ENCODE peak calls at places on chromosomes 13 and 19, in eight cellular contexts. One of them, this sample, is unnamed.

GRCh38 chr13:28273919-28274318 is 135.6 kb downstream of the PAN3 start:
- DNase-seq in stimulated activated CD8-positive, alpha-beta memory T cell treated with anti-CD3 and anti-CD28 coated beads, Interleukin-7, amount 100 ng/mL, for 1 hour: no peak
- DNase-seq in foreskin fibroblast: no peak
- DNase-seq in cerebellar nuclear complex: no peak
- DNase-seq in GM10248: no peak
- DNase-seq in stimulated activated CD4-positive, alpha-beta T cell treated with anti-CD3 and anti-CD28 coated beads, Interleukin-15, amount 100 ng/mL, for 48 hours: no peak
- DNase-seq in tibial artery: no peak
- DNase-seq in SW 1271: no peak
- DNase-seq in this sample: no peak

GRCh38 chr19:54351474-54351873 is 12.5 kb upstream of the LILRA4 start:
- DNase-seq in stimulated activated CD8-positive, alpha-beta memory T cell treated with anti-CD3 and anti-CD28 coated beads, Interleukin-7, amount 100 ng/mL, for 1 hour: no peak
- DNase-seq in foreskin fibroblast: no peak
- DNase-seq in cerebellar nuclear complex: no peak
- DNase-seq in GM10248: peak; percentile 20
- DNase-seq in stimulated activated CD4-positive, alpha-beta T cell treated with anti-CD3 and anti-CD28 coated beads, Interleukin-15, amount 100 ng/mL, for 48 hours: no peak
- DNase-seq in tibial artery: no peak
- DNase-seq in SW 1271: no peak
- DNase-seq in this sample: no peak

GRCh38 chr13:23467048-23467931 is 33.8 kb upstream of the SACS start:
- DNase-seq in stimulated activated CD8-positive, alpha-beta memory T cell treated with anti-CD3 and anti-CD28 coated beads, Interleukin-7, amount 100 ng/mL, for 1 hour: no peak
- DNase-seq in foreskin fibroblast: peak; percentile 93
- DNase-seq in cerebellar nuclear complex: no peak
- DNase-seq in GM10248: no peak
- DNase-seq in stimulated activated CD4-positive, alpha-beta T cell treated with anti-CD3 and anti-CD28 coated beads, Interleukin-15, amount 100 ng/mL, for 48 hours: no peak
- DNase-seq in tibial artery: no peak
- DNase-seq in SW 1271: no peak
- DNase-seq in this sample: no peak

GRCh38 chr13:91401916-91402315 is 3.5 kb downstream of the GPC5 start:
- DNase-seq in stimulated activated CD8-positive, alpha-beta memory T cell treated with anti-CD3 and anti-CD28 coated beads, Interleukin-7, amount 100 ng/mL, for 1 hour: no peak
- DNase-seq in foreskin fibroblast: no peak
- DNase-seq in cerebellar nuclear complex: no peak
- DNase-seq in GM10248: no peak
- DNase-seq in stimulated activated CD4-positive, alpha-beta T cell treated with anti-CD3 and anti-CD28 coated beads, Interleukin-15, amount 100 ng/mL, for 48 hours: no peak
- DNase-seq in tibial artery: no peak
- DNase-seq in SW 1271: no peak
- DNase-seq in this sample: no peak

GRCh38 chr19:54473071-54473941 is at the start of gene CDC42EP5:
- DNase-seq in stimulated activated CD8-positive, alpha-beta memory T cell treated with anti-CD3 and anti-CD28 coated beads, Interleukin-7, amount 100 ng/mL, for 1 hour: no peak
- DNase-seq in foreskin fibroblast: peak; percentile 95
- DNase-seq in cerebellar nuclear complex: no peak
- DNase-seq in GM10248: no peak
- DNase-seq in stimulated activated CD4-positive, alpha-beta T cell treated with anti-CD3 and anti-CD28 coated beads, Interleukin-15, amount 100 ng/mL, for 48 hours: no peak
- DNase-seq in tibial artery: peak; percentile 88
- DNase-seq in SW 1271: no peak
- DNase-seq in this sample: peak; percentile 55

GRCh38 chr19:20664917-20665781 is 3.8 kb upstream of the ZNF626 start:
- DNase-seq in stimulated activated CD8-positive, alpha-beta memory T cell treated with anti-CD3 and anti-CD28 coated beads, Interleukin-7, amount 100 ng/mL, for 1 hour: no peak
- DNase-seq in foreskin fibroblast: peak; percentile 20
- DNase-seq in cerebellar nuclear complex: peak; percentile 49
- DNase-seq in GM10248: no peak
- DNase-seq in stimulated activated CD4-positive, alpha-beta T cell treated with anti-CD3 and anti-CD28 coated beads, Interleukin-15, amount 100 ng/mL, for 48 hours: no peak
- DNase-seq in tibial artery: peak; percentile 81
- DNase-seq in SW 1271: no peak
- DNase-seq in this sample: no peak

GRCh38 chr13:47420012-47420411 is 523.2 kb upstream of the HTR2A start:
- DNase-seq in stimulated activated CD8-positive, alpha-beta memory T cell treated with anti-CD3 and anti-CD28 coated beads, Interleukin-7, amount 100 ng/mL, for 1 hour: no peak
- DNase-seq in foreskin fibroblast: peak; percentile 24
- DNase-seq in cerebellar nuclear complex: no peak
- DNase-seq in GM10248: no peak
- DNase-seq in stimulated activated CD4-positive, alpha-beta T cell treated with anti-CD3 and anti-CD28 coated beads, Interleukin-15, amount 100 ng/mL, for 48 hours: no peak
- DNase-seq in tibial artery: no peak
- DNase-seq in SW 1271: no peak
- DNase-seq in this sample: no peak

GRCh38 chr19:13920940-13921744 is 15.1 kb downstream of the CC2D1A start:
- DNase-seq in stimulated activated CD8-positive, alpha-beta memory T cell treated with anti-CD3 and anti-CD28 coated beads, Interleukin-7, amount 100 ng/mL, for 1 hour: no peak
- DNase-seq in foreskin fibroblast: peak; percentile 74
- DNase-seq in cerebellar nuclear complex: no peak
- DNase-seq in GM10248: no peak
- DNase-seq in stimulated activated CD4-positive, alpha-beta T cell treated with anti-CD3 and anti-CD28 coated beads, Interleukin-15, amount 100 ng/mL, for 48 hours: peak; percentile 28
- DNase-seq in tibial artery: no peak
- DNase-seq in SW 1271: peak; percentile 74
- DNase-seq in this sample: no peak

GRCh38 chr19:54594737-54595136 is 1.3 kb downstream of the LILRA1 start:
- DNase-seq in stimulated activated CD8-positive, alpha-beta memory T cell treated with anti-CD3 and anti-CD28 coated beads, Interleukin-7, amount 100 ng/mL, for 1 hour: no peak
- DNase-seq in foreskin fibroblast: no peak
- DNase-seq in cerebellar nuclear complex: no peak
- DNase-seq in GM10248: no peak
- DNase-seq in stimulated activated CD4-positive, alpha-beta T cell treated with anti-CD3 and anti-CD28 coated beads, Interleukin-15, amount 100 ng/mL, for 48 hours: no peak
- DNase-seq in tibial artery: no peak
- DNase-seq in SW 1271: no peak
- DNase-seq in this sample: no peak

GRCh38 chr13:67070306-67070705 is 159.8 kb downstream of the PCDH9 start:
- DNase-seq in stimulated activated CD8-positive, alpha-beta memory T cell treated with anti-CD3 and anti-CD28 coated beads, Interleukin-7, amount 100 ng/mL, for 1 hour: no peak
- DNase-seq in foreskin fibroblast: no peak
- DNase-seq in cerebellar nuclear complex: no peak
- DNase-seq in GM10248: no peak
- DNase-seq in stimulated activated CD4-positive, alpha-beta T cell treated with anti-CD3 and anti-CD28 coated beads, Interleukin-15, amount 100 ng/mL, for 48 hours: no peak
- DNase-seq in tibial artery: no peak
- DNase-seq in SW 1271: no peak
- DNase-seq in this sample: no peak

GRCh38 chr13:95641961-95642621 is 2.4 kb downstream of the DZIP1 start:
- DNase-seq in stimulated activated CD8-positive, alpha-beta memory T cell treated with anti-CD3 and anti-CD28 coated beads, Interleukin-7, amount 100 ng/mL, for 1 hour: no peak
- DNase-seq in foreskin fibroblast: peak; percentile 75
- DNase-seq in cerebellar nuclear complex: no peak
- DNase-seq in GM10248: peak; percentile 19
- DNase-seq in stimulated activated CD4-positive, alpha-beta T cell treated with anti-CD3 and anti-CD28 coated beads, Interleukin-15, amount 100 ng/mL, for 48 hours: no peak
- DNase-seq in tibial artery: peak; percentile 69
- DNase-seq in SW 1271: no peak
- DNase-seq in this sample: no peak

GRCh38 chr19:7292950-7293794 is 1.0 kb downstream of the INSR start:
- DNase-seq in stimulated activated CD8-positive, alpha-beta memory T cell treated with anti-CD3 and anti-CD28 coated beads, Interleukin-7, amount 100 ng/mL, for 1 hour: no peak
- DNase-seq in foreskin fibroblast: peak; percentile 37
- DNase-seq in cerebellar nuclear complex: no peak
- DNase-seq in GM10248: peak; percentile 28
- DNase-seq in stimulated activated CD4-positive, alpha-beta T cell treated with anti-CD3 and anti-CD28 coated beads, Interleukin-15, amount 100 ng/mL, for 48 hours: no peak
- DNase-seq in tibial artery: peak; percentile 80
- DNase-seq in SW 1271: no peak
- DNase-seq in this sample: no peak

GRCh38 chr13:41544824-41545707 is 87.7 kb downstream of the RGCC start:
- DNase-seq in stimulated activated CD8-positive, alpha-beta memory T cell treated with anti-CD3 and anti-CD28 coated beads, Interleukin-7, amount 100 ng/mL, for 1 hour: no peak
- DNase-seq in foreskin fibroblast: peak; percentile 31
- DNase-seq in cerebellar nuclear complex: no peak
- DNase-seq in GM10248: no peak
- DNase-seq in stimulated activated CD4-positive, alpha-beta T cell treated with anti-CD3 and anti-CD28 coated beads, Interleukin-15, amount 100 ng/mL, for 48 hours: no peak
- DNase-seq in tibial artery: no peak
- DNase-seq in SW 1271: no peak
- DNase-seq in this sample: no peak

GRCh38 chr13:113660066-113660465 is 2.1 kb upstream of the ATP4B start:
- DNase-seq in stimulated activated CD8-positive, alpha-beta memory T cell treated with anti-CD3 and anti-CD28 coated beads, Interleukin-7, amount 100 ng/mL, for 1 hour: no peak
- DNase-seq in foreskin fibroblast: no peak
- DNase-seq in cerebellar nuclear complex: no peak
- DNase-seq in GM10248: no peak
- DNase-seq in stimulated activated CD4-positive, alpha-beta T cell treated with anti-CD3 and anti-CD28 coated beads, Interleukin-15, amount 100 ng/mL, for 48 hours: no peak
- DNase-seq in tibial artery: peak; percentile 51
- DNase-seq in SW 1271: no peak
- DNase-seq in this sample: no peak

GRCh38 chr13:30108216-30108912 is 199.0 kb downstream of the KATNAL1 start:
- DNase-seq in stimulated activated CD8-positive, alpha-beta memory T cell treated with anti-CD3 and anti-CD28 coated beads, Interleukin-7, amount 100 ng/mL, for 1 hour: no peak
- DNase-seq in foreskin fibroblast: no peak
- DNase-seq in cerebellar nuclear complex: no peak
- DNase-seq in GM10248: no peak
- DNase-seq in stimulated activated CD4-positive, alpha-beta T cell treated with anti-CD3 and anti-CD28 coated beads, Interleukin-15, amount 100 ng/mL, for 48 hours: no peak
- DNase-seq in tibial artery: no peak
- DNase-seq in SW 1271: no peak
- DNase-seq in this sample: no peak

GRCh38 chr19:49677901-49678674 is 1.0 kb downstream of the PRMT1 start:
- DNase-seq in stimulated activated CD8-positive, alpha-beta memory T cell treated with anti-CD3 and anti-CD28 coated beads, Interleukin-7, amount 100 ng/mL, for 1 hour: peak; percentile 75
- DNase-seq in foreskin fibroblast: peak; percentile 79
- DNase-seq in cerebellar nuclear complex: no peak
- DNase-seq in GM10248: peak; percentile 72
- DNase-seq in stimulated activated CD4-positive, alpha-beta T cell treated with anti-CD3 and anti-CD28 coated beads, Interleukin-15, amount 100 ng/mL, for 48 hours: peak; percentile 73
- DNase-seq in tibial artery: peak; percentile 85
- DNase-seq in SW 1271: peak; percentile 41
- DNase-seq in this sample: peak; percentile 13

GRCh38 chr19:30596813-30597399 is 224.7 kb downstream of the ZNF536 start:
- DNase-seq in stimulated activated CD8-positive, alpha-beta memory T cell treated with anti-CD3 and anti-CD28 coated beads, Interleukin-7, amount 100 ng/mL, for 1 hour: no peak
- DNase-seq in foreskin fibroblast: no peak
- DNase-seq in cerebellar nuclear complex: no peak
- DNase-seq in GM10248: no peak
- DNase-seq in stimulated activated CD4-positive, alpha-beta T cell treated with anti-CD3 and anti-CD28 coated beads, Interleukin-15, amount 100 ng/mL, for 48 hours: no peak
- DNase-seq in tibial artery: no peak
- DNase-seq in SW 1271: no peak
- DNase-seq in this sample: no peak

GRCh38 chr19:47765522-47766358 is 12.8 kb upstream of the SELENOW start:
- DNase-seq in stimulated activated CD8-positive, alpha-beta memory T cell treated with anti-CD3 and anti-CD28 coated beads, Interleukin-7, amount 100 ng/mL, for 1 hour: no peak
- DNase-seq in foreskin fibroblast: peak; percentile 78
- DNase-seq in cerebellar nuclear complex: no peak
- DNase-seq in GM10248: peak; percentile 73
- DNase-seq in stimulated activated CD4-positive, alpha-beta T cell treated with anti-CD3 and anti-CD28 coated beads, Interleukin-15, amount 100 ng/mL, for 48 hours: peak; percentile 31
- DNase-seq in tibial artery: peak; percentile 79
- DNase-seq in SW 1271: peak; percentile 16
- DNase-seq in this sample: no peak

GRCh38 chr19:56840452-56841193 is at the start of the genes PEG3 and ZIM2:
- DNase-seq in stimulated activated CD8-positive, alpha-beta memory T cell treated with anti-CD3 and anti-CD28 coated beads, Interleukin-7, amount 100 ng/mL, for 1 hour: no peak
- DNase-seq in foreskin fibroblast: peak; percentile 18
- DNase-seq in cerebellar nuclear complex: peak; percentile 80
- DNase-seq in GM10248: no peak
- DNase-seq in stimulated activated CD4-positive, alpha-beta T cell treated with anti-CD3 and anti-CD28 coated beads, Interleukin-15, amount 100 ng/mL, for 48 hours: no peak
- DNase-seq in tibial artery: peak; percentile 78
- DNase-seq in SW 1271: no peak
- DNase-seq in this sample: no peak

GRCh38 chr13:85724554-85725432 is 74.4 kb downstream of the SLITRK6 start:
- DNase-seq in stimulated activated CD8-positive, alpha-beta memory T cell treated with anti-CD3 and anti-CD28 coated beads, Interleukin-7, amount 100 ng/mL, for 1 hour: no peak
- DNase-seq in foreskin fibroblast: peak; percentile 14
- DNase-seq in cerebellar nuclear complex: no peak
- DNase-seq in GM10248: no peak
- DNase-seq in stimulated activated CD4-positive, alpha-beta T cell treated with anti-CD3 and anti-CD28 coated beads, Interleukin-15, amount 100 ng/mL, for 48 hours: no peak
- DNase-seq in tibial artery: no peak
- DNase-seq in SW 1271: no peak
- DNase-seq in this sample: no peak

GRCh38 chr13:112453207-112453829 is 77.2 kb downstream of the SPACA7 start:
- DNase-seq in stimulated activated CD8-positive, alpha-beta memory T cell treated with anti-CD3 and anti-CD28 coated beads, Interleukin-7, amount 100 ng/mL, for 1 hour: no peak
- DNase-seq in foreskin fibroblast: no peak
- DNase-seq in cerebellar nuclear complex: no peak
- DNase-seq in GM10248: no peak
- DNase-seq in stimulated activated CD4-positive, alpha-beta T cell treated with anti-CD3 and anti-CD28 coated beads, Interleukin-15, amount 100 ng/mL, for 48 hours: no peak
- DNase-seq in tibial artery: no peak
- DNase-seq in SW 1271: no peak
- DNase-seq in this sample: no peak

GRCh38 chr13:106034201-106034600 is 501.3 kb downstream of the EFNB2 start:
- DNase-seq in stimulated activated CD8-positive, alpha-beta memory T cell treated with anti-CD3 and anti-CD28 coated beads, Interleukin-7, amount 100 ng/mL, for 1 hour: no peak
- DNase-seq in foreskin fibroblast: no peak
- DNase-seq in cerebellar nuclear complex: no peak
- DNase-seq in GM10248: no peak
- DNase-seq in stimulated activated CD4-positive, alpha-beta T cell treated with anti-CD3 and anti-CD28 coated beads, Interleukin-15, amount 100 ng/mL, for 48 hours: no peak
- DNase-seq in tibial artery: no peak
- DNase-seq in SW 1271: no peak
- DNase-seq in this sample: peak; percentile 18